ENCODE peak calls at places on chromosomes 4 and X, in ten cellular contexts. T, L, K, N, E, F, O, G, D and Q are unnamed samples.

GRCh38 chr4:15805583-15806517 is 27.7 kb downstream of the CD38 start:
- DNase-seq in T (no peak), L (no peak), K (no peak), N (no peak), E (peak; percentile 36), F (no peak), O (peak; percentile 66), G (peak; percentile 70), D (no peak), Q (peak; percentile 39)

GRCh38 chr4:62544428-62544827 is 1344.3 kb downstream of the ADGRL3 start:
- DNase-seq in T (no peak), L (no peak), K (no peak), N (no peak), E (no peak), F (no peak), O (no peak), G (no peak), D (no peak), Q (no peak)

GRCh38 chr4:121822796-121823504 is 733 bp downstream of the CCNA2 start:
- DNase-seq in T (peak; percentile 27), L (no peak), K (no peak), N (peak; percentile 45), E (no peak), F (peak; percentile 62), O (peak; percentile 63), G (peak; percentile 24), D (no peak), Q (no peak)

GRCh38 chr4:21451032-21451431 is 497.5 kb downstream of the KCNIP4 start:
- DNase-seq in T (no peak), L (no peak), K (no peak), N (no peak), E (no peak), F (no peak), O (no peak), G (peak; percentile 64), D (no peak), Q (peak; percentile 65)

GRCh38 chr4:84877051-84877833 is 89.2 kb downstream of the WDFY3 start:
- DNase-seq in T (no peak), L (no peak), K (no peak), N (no peak), E (no peak), F (no peak), O (peak; percentile 69), G (no peak), D (no peak), Q (no peak)

GRCh38 chrX:20205927-20206708 is 60.6 kb downstream of the RPS6KA3 start:
- DNase-seq in T (no peak), L (no peak), K (no peak), N (no peak), E (no peak), F (no peak), O (peak; percentile 29), G (no peak), D (no peak), Q (no peak)

GRCh38 chrX:19121898-19122640 is at the start of gene ADGRG2:
- DNase-seq in T (no peak), L (no peak), K (no peak), N (peak; percentile 33), E (no peak), F (no peak), O (peak; percentile 67), G (peak; percentile 24), D (no peak), Q (no peak)

GRCh38 chr4:25757452-25757851 is 101.8 kb downstream of the SLC34A2 start:
- DNase-seq in T (no peak), L (no peak), K (no peak), N (no peak), E (no peak), F (no peak), O (no peak), G (no peak), D (no peak), Q (no peak)

GRCh38 chr4:20248155-20248558 is 3.5 kb upstream of the SLIT2 start:
- DNase-seq in T (no peak), L (no peak), K (peak; percentile 80), N (no peak), E (peak; percentile 17), F (no peak), O (peak; percentile 50), G (peak; percentile 85), D (no peak), Q (peak; percentile 32)

GRCh38 chr4:185165605-185166063 is 22.6 kb downstream of the SLC25A4 start:
- DNase-seq in T (no peak), L (no peak), K (no peak), N (no peak), E (no peak), F (no peak), O (no peak), G (peak; percentile 86), D (no peak), Q (peak; percentile 18)

GRCh38 chrX:26653050-26653449 is 437.1 kb downstream of the MAGEB5 start:
- DNase-seq in T (no peak), L (no peak), K (no peak), N (no peak), E (no peak), F (no peak), O (no peak), G (no peak), D (no peak), Q (no peak)

GRCh38 chrX:49242545-49243066 is 7.3 kb downstream of the CCDC22 start:
- DNase-seq in T (no peak), L (no peak), K (no peak), N (no peak), E (no peak), F (no peak), O (no peak), G (no peak), D (no peak), Q (no peak)

GRCh38 chrX:133916984-133917722 is 68.2 kb downstream of the GPC3 start:
- DNase-seq in T (no peak), L (no peak), K (no peak), N (no peak), E (no peak), F (no peak), O (no peak), G (no peak), D (no peak), Q (no peak)

GRCh38 chrX:8663325-8663724 is 68.6 kb downstream of the ANOS1 start:
- DNase-seq in T (no peak), L (no peak), K (no peak), N (no peak), E (no peak), F (no peak), O (no peak), G (no peak), D (no peak), Q (no peak)

GRCh38 chr4:176789955-176790354 is 2.8 kb downstream of the VEGFC start:
- DNase-seq in T (no peak), L (no peak), K (no peak), N (no peak), E (no peak), F (no peak), O (peak; percentile 58), G (peak; percentile 89), D (no peak), Q (no peak)

GRCh38 chrX:154097003-154097596 is 417 bp downstream of the MECP2 start:
- DNase-seq in T (peak; percentile 49), L (peak; percentile 37), K (peak; percentile 2), N (no peak), E (peak; percentile 83), F (peak; percentile 67), O (peak; percentile 89), G (peak; percentile 58), D (peak; percentile 91), Q (no peak)

GRCh38 chr4:43242611-43243010 is 350.1 kb downstream of the GRXCR1 start:
- DNase-seq in T (no peak), L (no peak), K (no peak), N (no peak), E (no peak), F (no peak), O (no peak), G (peak; percentile 43), D (no peak), Q (no peak)

GRCh38 chr4:155025762-155026457 is 182.5 kb upstream of the NPY2R start:
- DNase-seq in T (peak; percentile 29), L (no peak), K (no peak), N (no peak), E (no peak), F (peak; percentile 49), O (peak; percentile 68), G (peak; percentile 40), D (no peak), Q (no peak)

GRCh38 chr4:151887151-151887815 is 126.5 kb upstream of the GATB start:
- DNase-seq in T (no peak), L (no peak), K (peak; percentile 11), N (no peak), E (no peak), F (no peak), O (no peak), G (peak; percentile 16), D (no peak), Q (no peak)

GRCh38 chr4:15420642-15421041 is 7.2 kb upstream of the C1QTNF7 start:
- DNase-seq in T (no peak), L (no peak), K (peak; percentile 26), N (no peak), E (no peak), F (no peak), O (no peak), G (peak; percentile 73), D (no peak), Q (no peak)

GRCh38 chrX:150517303-150517896 is 51.0 kb upstream of the MTM1 start:
- DNase-seq in T (no peak), L (no peak), K (peak; percentile 2), N (no peak), E (no peak), F (no peak), O (no peak), G (peak; percentile 46), D (no peak), Q (no peak)

GRCh38 chrX:84363674-84364073 is 138.6 kb downstream of the HDX start:
- DNase-seq in T (no peak), L (no peak), K (no peak), N (no peak), E (no peak), F (no peak), O (no peak), G (peak; percentile 14), D (no peak), Q (no peak)

GRCh38 chr4:156971623-156972369 is at the start of gene PDGFC:
- DNase-seq in T (peak; percentile 70), L (no peak), K (no peak), N (peak; percentile 68), E (peak; percentile 21), F (no peak), O (peak; percentile 71), G (peak; percentile 64), D (peak; percentile 95), Q (no peak)

GRCh38 chr4:60938181-60938580 is 261.9 kb upstream of the ADGRL3 start:
- DNase-seq in T (no peak), L (no peak), K (no peak), N (no peak), E (no peak), F (no peak), O (no peak), G (no peak), D (no peak), Q (no peak)

GRCh38 chr4:53656421-53656981 is 65.2 kb upstream of the LNX1 start:
- DNase-seq in T (no peak), L (no peak), K (peak; percentile 42), N (no peak), E (no peak), F (no peak), O (no peak), G (peak; percentile 67), D (no peak), Q (no peak)

GRCh38 chr4:40185830-40186664 is 10.8 kb upstream of the RHOH start:
- DNase-seq in T (no peak), L (no peak), K (no peak), N (no peak), E (no peak), F (peak; percentile 47), O (no peak), G (no peak), D (no peak), Q (no peak)

GRCh38 chr4:154527308-154527707 is 22.9 kb downstream of the PLRG1 start:
- DNase-seq in T (no peak), L (no peak), K (no peak), N (no peak), E (no peak), F (no peak), O (no peak), G (no peak), D (no peak), Q (no peak)

GRCh38 chrX:41167888-41168287 is 82.6 kb downstream of the USP9X start:
- DNase-seq in T (no peak), L (no peak), K (no peak), N (no peak), E (no peak), F (no peak), O (no peak), G (no peak), D (no peak), Q (no peak)